ENCODE peak calls at places on chromosomes 2 and 18, in five cellular contexts. D is CD4-positive, alpha-beta T cell; A is heart left ventricle; U is ovary; T is HFF-Myc. J is an unnamed sample.

GRCh38 chr2:199452200-199452990 is 5.3 kb downstream of the SATB2 start:
- DNase-seq in D (no peak), A (no peak), U (no peak), T (no peak), J (no peak)

GRCh38 chr2:220076734-220077133 is 449.3 kb downstream of the SLC4A3 start:
- DNase-seq in D (no peak), A (peak; percentile 37), U (peak; percentile 39), T (peak; percentile 62), J (no peak)

GRCh38 chr2:149330127-149331022 is at the start of gene LYPD6:
- DNase-seq in D (no peak), A (peak; percentile 69), U (peak; percentile 68), T (no peak), J (peak; percentile 66)

GRCh38 chr2:241389697-241390096 is 33.6 kb downstream of the FARP2 start:
- DNase-seq in D (no peak), A (no peak), U (no peak), T (no peak), J (no peak)

GRCh38 chr2:207660994-207661393 is 35.8 kb upstream of the METTL21A start:
- DNase-seq in D (no peak), A (no peak), U (no peak), T (no peak), J (no peak)

GRCh38 chr18:59096098-59096779 is 43.4 kb upstream of the SEC11C start:
- DNase-seq in D (no peak), A (no peak), U (no peak), T (no peak), J (no peak)

GRCh38 chr2:26922638-26923466 is 47.6 kb upstream of the MAPRE3 start:
- DNase-seq in D (peak; percentile 12), A (peak; percentile 62), U (no peak), T (peak; percentile 22), J (peak; percentile 34)

GRCh38 chr2:27039426-27039825 is 6.7 kb downstream of the TMEM214 start:
- DNase-seq in D (no peak), A (no peak), U (no peak), T (no peak), J (no peak)

GRCh38 chr2:186129767-186130581 is 356.1 kb upstream of the ZC3H15 start:
- DNase-seq in D (no peak), A (no peak), U (no peak), T (no peak), J (no peak)

GRCh38 chr2:111052621-111053020 is 68.1 kb upstream of the BCL2L11 start:
- DNase-seq in D (no peak), A (no peak), U (no peak), T (no peak), J (no peak)

GRCh38 chr2:136254681-136255080 is 136.7 kb upstream of the CXCR4 start:
- DNase-seq in D (no peak), A (no peak), U (no peak), T (no peak), J (no peak)

GRCh38 chr2:136253288-136254004 is 135.5 kb upstream of the CXCR4 start:
- DNase-seq in D (no peak), A (peak; percentile 37), U (no peak), T (no peak), J (peak; percentile 37)

GRCh38 chr2:136255648-136256461 is 137.9 kb upstream of the CXCR4 start:
- DNase-seq in D (no peak), A (no peak), U (no peak), T (no peak), J (no peak)

GRCh38 chr2:136257893-136258292 is 139.9 kb upstream of the CXCR4 start:
- DNase-seq in D (no peak), A (no peak), U (no peak), T (no peak), J (no peak)

DNA sequence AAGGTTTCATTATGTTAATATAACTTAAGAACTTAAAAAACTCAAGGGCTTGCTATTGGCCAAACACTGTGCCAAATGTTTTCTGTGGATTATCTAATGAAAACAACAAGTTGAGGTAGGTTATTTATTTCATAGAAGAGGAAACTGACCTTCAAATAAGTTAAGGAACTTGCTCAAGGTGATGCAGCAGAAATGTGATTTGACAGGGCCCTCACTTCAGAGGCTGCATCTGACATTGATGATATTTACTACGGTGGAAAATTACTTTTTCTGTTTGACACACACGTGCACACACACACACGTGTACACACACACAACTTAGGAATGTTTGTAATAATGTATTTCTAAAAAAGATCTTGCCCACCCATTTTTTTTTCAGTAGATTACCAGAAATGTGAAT is 137.2 kb upstream of the CXCR4 start:
- DNase-seq in D (no peak), A (no peak), U (no peak), T (no peak), J (no peak)
- TF ChIP-seq CTCF in D (no peak), A (no peak), U (no peak), T (no peak), J (no peak)

GRCh38 chr2:205685314-205686230 is 3.3 kb downstream of the NRP2 start:
- DNase-seq in D (no peak), A (no peak), U (peak; percentile 60), T (no peak), J (no peak)

GRCh38 chr2:205687018-205687956 is 5.0 kb downstream of the NRP2 start:
- DNase-seq in D (no peak), A (no peak), U (peak; percentile 59), T (no peak), J (no peak)

GRCh38 chr2:205688417-205689200 is 6.3 kb downstream of the NRP2 start:
- DNase-seq in D (no peak), A (no peak), U (peak; percentile 60), T (no peak), J (no peak)

GRCh38 chr2:205684871-205685313 is 2.6 kb downstream of the NRP2 start:
- DNase-seq in D (no peak), A (no peak), U (peak; percentile 69), T (no peak), J (no peak)

GRCh38 chr2:205686231-205687017 is 4.1 kb downstream of the NRP2 start:
- DNase-seq in D (no peak), A (no peak), U (peak; percentile 46), T (no peak), J (no peak)
- TF ChIP-seq CTCF in D (no peak), A (no peak), U (no peak), T (peak; percentile 29), J (no peak)

GRCh38 chr2:189439342-189439741 is 1.9 kb upstream of the WDR75 start:
- DNase-seq in D (no peak), A (no peak), U (no peak), T (no peak), J (no peak)
- TF ChIP-seq CTCF in D (no peak), A (no peak), U (no peak), T (peak; percentile 15), J (no peak)

GRCh38 chr2:238127165-238128060 is 11.1 kb upstream of the KLHL30 start:
- DNase-seq in D (no peak), A (no peak), U (no peak), T (no peak), J (no peak)
- TF ChIP-seq CTCF in D (no peak), A (no peak), U (no peak), T (no peak), J (no peak)

GRCh38 chr2:166197446-166197845 is 69.6 kb upstream of the SCN1A start:
- DNase-seq in D (no peak), A (no peak), U (no peak), T (no peak), J (no peak)

DNA sequence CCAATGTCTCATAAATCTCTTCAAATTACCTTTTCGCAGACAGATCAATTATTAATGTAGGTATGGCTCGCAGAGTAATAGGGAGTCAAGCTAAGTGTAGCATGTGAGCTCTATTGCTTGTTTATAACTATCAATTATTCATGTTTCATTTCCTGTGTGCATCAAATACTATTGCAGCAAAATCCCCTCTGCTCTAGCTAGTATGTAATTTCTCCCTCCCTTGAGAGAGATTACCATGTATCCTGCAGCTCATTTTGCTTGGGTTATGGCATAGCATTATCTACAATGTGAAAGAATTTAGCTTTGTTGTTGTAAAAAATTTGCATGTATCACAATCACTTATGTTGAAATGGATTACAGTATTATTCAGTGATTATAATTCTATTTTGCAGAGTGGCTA is 65.6 kb upstream of the SCN1A start:
- DNase-seq in D (no peak), A (no peak), U (no peak), T (no peak), J (no peak)
- TF ChIP-seq CTCF in D (no peak), A (no peak), U (no peak), T (no peak), J (no peak)

GRCh38 chr18:2906522-2907458 is 60.0 kb downstream of the EMILIN2 start:
- DNase-seq in D (no peak), A (peak; percentile 45), U (peak; percentile 73), T (no peak), J (no peak)
- TF ChIP-seq CTCF in D (no peak), A (no peak), U (peak; percentile 23), T (no peak), J (peak; percentile 43)

J was measured in left ventricle myocardium inferior.